ENCODE peak calls at places on chromosomes 3 and 15, in four cellular contexts. One of them, this sample, is unnamed.

GRCh38 chr3:94028093-94028837 is at the start of gene STX19:
- DNase-seq in K562: no peak
- DNase-seq in HepG2: no peak
- DNase-seq in HCT116: peak; percentile 2
- DNase-seq in this sample: no peak

GRCh38 chr3:42190701-42191442 is 75.1 kb downstream of the CCK start:
- DNase-seq in K562: peak; percentile 84
- DNase-seq in HepG2: peak; percentile 55
- DNase-seq in HCT116: peak; percentile 41
- DNase-seq in this sample: peak; percentile 36

GRCh38 chr3:45640724-45641361 is 46.3 kb downstream of the LIMD1 start:
- DNase-seq in HepG2: no peak
- DNase-seq in K562: no peak
- DNase-seq in HCT116: no peak
- DNase-seq in this sample: no peak

GRCh38 chr15:68384451-68385239 is 47.3 kb downstream of the ITGA11 start:
- DNase-seq in HepG2: no peak
- DNase-seq in HCT116: no peak
- DNase-seq in K562: no peak
- DNase-seq in this sample: no peak

GRCh38 chr3:136789976-136790375 is 28.9 kb upstream of the SLC35G2 start:
- DNase-seq in HepG2: no peak
- DNase-seq in K562: no peak
- DNase-seq in HCT116: no peak
- DNase-seq in this sample: no peak

GRCh38 chr15:29037997-29038700 is 152.4 kb downstream of the APBA2 start:
- DNase-seq in HCT116: no peak
- DNase-seq in K562: no peak
- DNase-seq in HepG2: no peak
- DNase-seq in this sample: no peak

GRCh38 chr3:175432338-175433025 is 573.3 kb downstream of the NAALADL2 start:
- DNase-seq in HepG2: no peak
- DNase-seq in K562: no peak
- DNase-seq in HCT116: no peak
- DNase-seq in this sample: no peak

GRCh38 chr3:152419748-152420147 is 151.0 kb downstream of the MBNL1 start:
- DNase-seq in HCT116: no peak
- DNase-seq in K562: no peak
- DNase-seq in HepG2: no peak
- DNase-seq in this sample: no peak

GRCh38 chr3:67376416-67376815 is 278.0 kb downstream of the SUCLG2 start:
- DNase-seq in HepG2: no peak
- DNase-seq in K562: no peak
- DNase-seq in HCT116: no peak
- DNase-seq in this sample: no peak

GRCh38 chr3:165742351-165742750 is 94.9 kb downstream of the BCHE start:
- DNase-seq in HepG2: no peak
- DNase-seq in K562: no peak
- DNase-seq in HCT116: no peak
- DNase-seq in this sample: no peak

GRCh38 chr3:148943531-148944200 is 47.7 kb upstream of the GYG1 start:
- DNase-seq in HCT116: peak; percentile 66
- DNase-seq in HepG2: peak; percentile 76
- DNase-seq in K562: peak; percentile 77
- DNase-seq in this sample: peak; percentile 80

GRCh38 chr15:38378162-38378560 is 75.8 kb upstream of the FAM98B start:
- DNase-seq in K562: no peak
- DNase-seq in HCT116: no peak
- DNase-seq in HepG2: no peak
- DNase-seq in this sample: no peak

GRCh38 chr3:119206611-119207511 is 33.5 kb downstream of the UPK1B start:
- DNase-seq in HepG2: no peak
- DNase-seq in K562: peak; percentile 2
- DNase-seq in HCT116: no peak
- DNase-seq in this sample: no peak

GRCh38 chr15:90603893-90604292 is 74.2 kb downstream of the CRTC3 start:
- DNase-seq in HepG2: no peak
- DNase-seq in HCT116: no peak
- DNase-seq in K562: peak; percentile 31
- DNase-seq in this sample: no peak

GRCh38 chr15:38708672-38709188 is 144.1 kb upstream of the RASGRP1 start:
- DNase-seq in K562: no peak
- DNase-seq in HepG2: no peak
- DNase-seq in HCT116: no peak
- DNase-seq in this sample: no peak

GRCh38 chr3:48563382-48563918 is at the start of gene UCN2:
- DNase-seq in HepG2: no peak
- DNase-seq in HCT116: no peak
- DNase-seq in K562: no peak
- DNase-seq in this sample: no peak

GRCh38 chr15:34297059-34297458 is 40.5 kb downstream of the SLC12A6 start:
- DNase-seq in HepG2: no peak
- DNase-seq in HCT116: no peak
- DNase-seq in K562: no peak
- DNase-seq in this sample: no peak

GRCh38 chr3:16890605-16891333 is 6.0 kb downstream of the PLCL2 start:
- DNase-seq in HepG2: no peak
- DNase-seq in K562: no peak
- DNase-seq in HCT116: no peak
- DNase-seq in this sample: no peak

GRCh38 chr3:109137766-109138165 is 1.2 kb downstream of the C3orf85 start:
- DNase-seq in HCT116: no peak
- DNase-seq in HepG2: no peak
- DNase-seq in K562: no peak
- DNase-seq in this sample: no peak

GRCh38 chr3:1766384-1766783 is 332.3 kb upstream of the CNTN4 start:
- DNase-seq in K562: no peak
- DNase-seq in HCT116: no peak
- DNase-seq in HepG2: no peak
- DNase-seq in this sample: no peak

GRCh38 chr3:174440741-174441587 is 418.2 kb upstream of the NAALADL2 start:
- DNase-seq in HepG2: peak; percentile 31
- DNase-seq in K562: peak; percentile 76
- DNase-seq in HCT116: peak; percentile 76
- DNase-seq in this sample: peak; percentile 67

GRCh38 chr3:32848215-32848614 is 30.4 kb downstream of the TRIM71 start:
- DNase-seq in HepG2: no peak
- DNase-seq in K562: peak; percentile 81
- DNase-seq in HCT116: no peak
- DNase-seq in this sample: no peak

GRCh38 chr3:158845748-158846350 is 44.0 kb downstream of the MFSD1 start:
- DNase-seq in HCT116: peak; percentile 27
- DNase-seq in HepG2: peak; percentile 41
- DNase-seq in K562: peak; percentile 64
- DNase-seq in this sample: no peak

GRCh38 chr3:30912304-30912703 is 17.8 kb upstream of the GADL1 start:
- DNase-seq in K562: no peak
- DNase-seq in HCT116: no peak
- DNase-seq in HepG2: no peak
- DNase-seq in this sample: no peak

GRCh38 chr3:100113728-100114412 is 431 bp downstream of the FILIP1L start:
- DNase-seq in HCT116: no peak
- DNase-seq in K562: no peak
- DNase-seq in HepG2: no peak
- DNase-seq in this sample: no peak

GRCh38 chr15:68991723-68992122 is 22.8 kb upstream of the NOX5 start:
- DNase-seq in HCT116: no peak
- DNase-seq in HepG2: no peak
- DNase-seq in K562: peak; percentile 95
- DNase-seq in this sample: no peak

GRCh38 chr3:178223876-178224275 is 312.4 kb upstream of the KCNMB2 start:
- DNase-seq in K562: no peak
- DNase-seq in HepG2: no peak
- DNase-seq in HCT116: no peak
- DNase-seq in this sample: no peak

GRCh38 chr3:193190387-193190786 is 50.6 kb upstream of the PLAAT1 start:
- DNase-seq in HCT116: peak; percentile 19
- DNase-seq in HepG2: peak; percentile 23
- DNase-seq in K562: peak; percentile 24
- DNase-seq in this sample: no peak

GRCh38 chr15:26298666-26299065 is 435.5 kb upstream of the ATP10A start:
- DNase-seq in K562: no peak
- DNase-seq in HepG2: no peak
- DNase-seq in HCT116: no peak
- DNase-seq in this sample: no peak

GRCh38 chr15:26298010-26298661 is 435.0 kb upstream of the ATP10A start:
- DNase-seq in HCT116: no peak
- DNase-seq in HepG2: no peak
- DNase-seq in K562: no peak
- DNase-seq in this sample: no peak

GRCh38 chr15:26294062-26294689 is 431.0 kb upstream of the ATP10A start:
- DNase-seq in HCT116: no peak
- DNase-seq in K562: no peak
- DNase-seq in HepG2: no peak
- DNase-seq in this sample: no peak

DNA sequence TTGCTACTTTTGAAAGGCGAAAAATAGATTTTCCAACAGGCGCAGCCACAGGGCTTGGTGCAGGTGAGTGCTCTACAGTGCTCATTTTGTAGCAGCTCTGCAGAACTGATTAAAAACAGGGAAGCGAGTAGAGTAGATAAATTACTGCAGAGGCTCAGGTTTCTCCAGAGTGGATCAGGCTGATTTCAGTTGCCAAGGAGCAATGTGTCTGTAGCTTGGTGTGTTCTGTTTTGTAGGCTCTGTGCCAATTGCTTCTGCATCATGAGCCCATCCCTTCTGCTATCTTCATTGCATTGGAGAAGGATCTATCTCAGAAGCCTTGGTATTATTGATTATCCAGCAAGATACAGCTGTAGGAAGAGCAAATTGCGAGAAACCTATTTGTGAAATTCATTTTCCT is 432.2 kb upstream of the ATP10A start:
- DNase-seq in HepG2: no peak
- DNase-seq in K562: no peak
- DNase-seq in HCT116: no peak
- DNase-seq in this sample: no peak
- TF ChIP-seq TCF7L2 in HepG2: no peak
- TF ChIP-seq TCF7L2 in K562: no peak
- TF ChIP-seq TCF7L2 in HCT116: no peak
- TF ChIP-seq TCF7L2 in this sample: no peak

GRCh38 chr3:124163689-124164088 is 171.8 kb upstream of the ROPN1 start:
- DNase-seq in K562: no peak
- DNase-seq in HepG2: peak; percentile 21
- DNase-seq in HCT116: no peak
- DNase-seq in this sample: no peak
- TF ChIP-seq TCF7L2 in K562: no peak
- TF ChIP-seq TCF7L2 in HepG2: no peak
- TF ChIP-seq TCF7L2 in HCT116: no peak
- TF ChIP-seq TCF7L2 in this sample: no peak

GRCh38 chr3:85709483-85709882 is 750.7 kb downstream of the CADM2 start:
- DNase-seq in K562: no peak
- DNase-seq in HepG2: no peak
- DNase-seq in HCT116: no peak
- DNase-seq in this sample: no peak

GRCh38 chr3:85710490-85710889 is 751.7 kb downstream of the CADM2 start:
- DNase-seq in HepG2: no peak
- DNase-seq in HCT116: no peak
- DNase-seq in K562: no peak
- DNase-seq in this sample: no peak
- TF ChIP-seq TCF7L2 in HepG2: no peak
- TF ChIP-seq TCF7L2 in HCT116: no peak
- TF ChIP-seq TCF7L2 in K562: no peak
- TF ChIP-seq TCF7L2 in this sample: no peak

DNA sequence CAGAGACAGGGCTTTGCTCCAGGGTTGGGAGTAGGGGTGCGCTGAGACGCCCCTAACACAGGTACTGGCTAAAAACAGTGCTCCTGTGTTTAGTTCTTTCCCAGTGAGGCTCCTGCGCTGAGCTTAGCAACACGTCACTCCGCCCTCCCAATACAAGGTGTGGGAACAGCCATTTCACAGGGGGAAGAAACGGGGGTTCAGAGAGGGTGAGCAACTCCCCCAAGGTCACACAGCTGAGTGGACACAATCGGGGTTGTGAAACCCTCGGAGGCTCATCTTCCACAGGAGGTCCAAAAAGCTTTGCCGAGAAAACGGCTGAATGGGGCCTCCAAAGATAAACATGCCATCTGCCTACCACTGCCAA is 628 bp downstream of the PRRT3 start:
- DNase-seq in K562: no peak
- DNase-seq in HepG2: no peak
- DNase-seq in HCT116: no peak
- DNase-seq in this sample: no peak
- TF ChIP-seq TCF7L2 in K562: no peak
- TF ChIP-seq TCF7L2 in HepG2: no peak
- TF ChIP-seq TCF7L2 in HCT116: no peak
- TF ChIP-seq TCF7L2 in this sample: no peak

GRCh38 chr3:123090700-123091585 is 24.1 kb downstream of the PDIA5 start:
- DNase-seq in HepG2: no peak
- DNase-seq in HCT116: no peak
- DNase-seq in K562: no peak
- DNase-seq in this sample: no peak
- TF ChIP-seq TCF7L2 in HepG2: no peak
- TF ChIP-seq TCF7L2 in HCT116: no peak
- TF ChIP-seq TCF7L2 in K562: no peak
- TF ChIP-seq TCF7L2 in this sample: no peak

GRCh38 chr3:187740446-187741399 is 4.5 kb downstream of the BCL6 start:
- DNase-seq in HCT116: no peak
- DNase-seq in HepG2: no peak
- DNase-seq in K562: peak; percentile 69
- DNase-seq in this sample: no peak

GRCh38 chr3:187739561-187740445 is 5.5 kb downstream of the BCL6 start:
- DNase-seq in HCT116: peak; percentile 60
- DNase-seq in K562: peak; percentile 86
- DNase-seq in HepG2: no peak
- DNase-seq in this sample: peak; percentile 72

GRCh38 chr3:187738400-187739124 is 6.7 kb downstream of the BCL6 start:
- DNase-seq in HepG2: peak; percentile 72
- DNase-seq in HCT116: peak; percentile 83
- DNase-seq in K562: peak; percentile 86
- DNase-seq in this sample: peak; percentile 88

GRCh38 chr3:187738089-187738399 is 7.2 kb downstream of the BCL6 start:
- DNase-seq in HepG2: no peak
- DNase-seq in HCT116: no peak
- DNase-seq in K562: no peak
- DNase-seq in this sample: no peak

GRCh38 chr3:187739125-187739560 is 6.1 kb downstream of the BCL6 start:
- DNase-seq in K562: no peak
- DNase-seq in HepG2: no peak
- DNase-seq in HCT116: no peak
- DNase-seq in this sample: no peak
- TF ChIP-seq TCF7L2 in K562: no peak
- TF ChIP-seq TCF7L2 in HepG2: no peak
- TF ChIP-seq TCF7L2 in HCT116: no peak
- TF ChIP-seq TCF7L2 in this sample: no peak

This sample was measured in Panc1.